ENCODE peak calls at places on chromosome 16, in ten cellular contexts. U is colonic mucosa, L is PC-9, Z is right atrium auricular region, B is neural progenitor cell, K is stomach, Q is cardiac muscle cell, M is thoracic aorta, G is WERI-Rb-1, O is astrocyte. H is an unnamed sample.

GRCh38 chr16:59201160-59201559 is 467.0 kb upstream of the GOT2 start:
- DNase-seq in U (no peak), M (no peak), O (no peak), B (no peak), G (no peak), L (no peak), K (no peak), Z (no peak), Q (no peak), H (no peak)

GRCh38 chr16:70751593-70751992 is 49.4 kb downstream of the VAC14 start:
- DNase-seq in Q (no peak), M (no peak), G (no peak), L (no peak), B (no peak), U (no peak), O (no peak), Z (no peak), K (peak), H (no peak)

GRCh38 chr16:23514381-23515152 is 4.3 kb upstream of the GGA2 start:
- DNase-seq in Q (no peak), B (no peak), K (no peak), O (no peak), L (no peak), G (no peak), Z (no peak), M (no peak), U (no peak), H (no peak)

GRCh38 chr16:79334127-79334526 is 266.4 kb downstream of the MAF start:
- DNase-seq in M (no peak), U (no peak), Z (no peak), Q (peak), B (peak), K (no peak), O (no peak), G (peak), L (no peak), H (no peak)

GRCh38 chr16:3023415-3023668 is 400 bp downstream of the HCFC1R1 start:
- DNase-seq in Q (no peak), Z (no peak), U (no peak), M (peak), B (no peak), L (peak), G (no peak), O (no peak), K (no peak), H (peak)

GRCh38 chr16:85612801-85613608 is at the start of gene GSE1:
- DNase-seq in K (peak), Q (peak), L (peak), U (peak), Z (peak), M (peak), B (peak), O (peak), G (peak), H (peak)

GRCh38 chr16:80570106-80570478 is 29.3 kb downstream of the DYNLRB2 start:
- DNase-seq in L (no peak), O (peak), M (no peak), B (no peak), K (no peak), G (no peak), Q (no peak), U (no peak), Z (no peak), H (no peak)

GRCh38 chr16:4239682-4240175 is 2.2 kb downstream of the SRL start:
- DNase-seq in Z (no peak), K (no peak), B (no peak), M (no peak), O (no peak), Q (no peak), L (no peak), U (no peak), G (no peak), H (no peak)

GRCh38 chr16:74035816-74036215 is 260.8 kb upstream of the PSMD7 start:
- DNase-seq in Z (no peak), L (no peak), B (peak), Q (peak), K (no peak), U (no peak), G (peak), O (no peak), M (no peak), H (no peak)

GRCh38 chr16:72927199-72928088 is 120.5 kb downstream of the ZFHX3 start:
- DNase-seq in O (peak), M (no peak), Z (no peak), L (peak), K (no peak), U (no peak), G (no peak), B (no peak), Q (no peak), H (no peak)

GRCh38 chr16:3963203-3963602 is 82.7 kb upstream of the CREBBP start:
- DNase-seq in O (no peak), L (no peak), U (no peak), Z (no peak), K (no peak), Q (no peak), M (no peak), B (no peak), G (no peak), H (no peak)

GRCh38 chr16:1918890-1919679 is 870 bp upstream of the HS3ST6 start:
- DNase-seq in G (no peak), Q (no peak), K (no peak), B (peak), L (no peak), Z (no peak), M (no peak), O (no peak), U (no peak), H (no peak)

GRCh38 chr16:78242231-78242630 is 142.8 kb downstream of the WWOX start:
- DNase-seq in O (no peak), M (no peak), B (no peak), G (no peak), L (no peak), Z (no peak), K (no peak), U (no peak), Q (no peak), H (no peak)

GRCh38 chr16:50298075-50298460 is 31.7 kb downstream of the ADCY7 start:
- DNase-seq in L (no peak), U (no peak), O (no peak), Q (no peak), K (no peak), M (no peak), B (no peak), Z (no peak), G (no peak), H (no peak)

GRCh38 chr16:951660-952301 is 19.0 kb downstream of the LMF1 start:
- DNase-seq in K (no peak), G (no peak), M (no peak), O (peak), B (no peak), Q (no peak), L (no peak), Z (no peak), U (no peak), H (no peak)

GRCh38 chr16:85781685-85782370 is 17.5 kb downstream of the EMC8 start:
- DNase-seq in B (no peak), Q (no peak), K (peak), Z (no peak), M (no peak), G (no peak), O (peak), L (no peak), U (peak), H (no peak)

GRCh38 chr16:4653981-4654380 is 29.4 kb downstream of the MGRN1 start:
- DNase-seq in L (no peak), B (no peak), K (peak), M (no peak), U (peak), O (no peak), G (no peak), Q (no peak), Z (no peak), H (no peak)

GRCh38 chr16:50088302-50088701 is 22.5 kb downstream of the HEATR3 start:
- DNase-seq in Q (no peak), K (no peak), B (no peak), Z (no peak), L (no peak), M (no peak), O (no peak), G (no peak), U (no peak), H (no peak)

GRCh38 chr16:85300451-85300968 is 188.2 kb upstream of the CIBAR2 start:
- DNase-seq in G (no peak), M (no peak), B (no peak), Q (no peak), Z (no peak), U (no peak), L (no peak), O (no peak), K (no peak), H (no peak)

GRCh38 chr16:56357291-56357764 is 68.0 kb downstream of the AMFR start:
- DNase-seq in K (peak), B (peak), Q (no peak), G (no peak), U (no peak), M (no peak), L (no peak), O (peak), Z (peak), H (peak)

GRCh38 chr16:81821422-81822128 is 42.5 kb downstream of the PLCG2 start:
- DNase-seq in G (no peak), U (no peak), K (no peak), M (no peak), B (peak), Q (no peak), O (peak), Z (no peak), L (no peak), H (no peak)

GRCh38 chr16:14309001-14309886 is 238.1 kb downstream of the MRTFB start:
- DNase-seq in G (no peak), K (peak), U (no peak), Q (no peak), O (no peak), Z (no peak), M (no peak), B (peak), L (peak), H (no peak)

GRCh38 chr16:14309906-14310305 is 238.8 kb downstream of the MRTFB start:
- DNase-seq in B (no peak), K (no peak), L (peak), M (no peak), G (no peak), O (peak), U (no peak), Q (no peak), Z (no peak), H (no peak)

GRCh38 chr16:14307623-14308356 is 236.7 kb downstream of the MRTFB start:
- DNase-seq in K (no peak), Z (no peak), G (no peak), O (no peak), L (peak), U (no peak), Q (no peak), M (no peak), B (no peak), H (no peak)

GRCh38 chr16:14308357-14308723 is 237.2 kb downstream of the MRTFB start:
- DNase-seq in Q (no peak), G (no peak), K (no peak), O (no peak), Z (no peak), M (no peak), L (no peak), B (no peak), U (no peak), H (no peak)

DNA sequence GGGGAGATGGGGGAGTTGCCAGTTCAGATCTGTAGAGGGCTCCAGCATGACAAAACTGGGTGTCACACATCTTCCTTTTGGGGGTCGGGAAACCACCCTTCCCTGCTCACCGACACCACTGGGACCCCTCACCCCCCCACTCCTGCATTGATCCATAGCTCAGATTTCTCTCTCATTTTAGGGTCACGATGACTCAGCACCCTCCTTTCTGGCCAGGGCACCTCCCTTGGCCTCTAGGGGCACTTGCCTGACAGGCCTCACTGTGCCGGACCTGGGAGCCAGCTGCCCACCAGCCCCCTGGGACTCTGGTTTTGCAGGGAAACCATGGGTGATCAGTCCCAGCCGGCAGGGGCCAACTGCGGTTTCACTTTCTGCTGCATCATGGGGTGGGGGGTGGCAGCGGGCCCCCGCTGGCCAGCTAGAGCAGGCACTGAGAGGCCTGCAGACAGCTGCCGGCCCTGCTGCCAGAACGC is 239.4 kb downstream of the MRTFB start:
- DNase-seq in G (no peak), K (no peak), O (no peak), L (peak), M (no peak), Z (no peak), B (peak), U (no peak), Q (no peak), H (no peak)
- TF ChIP-seq CTCF in G (no peak), K (no peak), O (no peak), L (peak), M (no peak), Z (no peak), B (peak), U (no peak), Q (no peak), H (no peak)

GRCh38 chr16:87054154-87054553 is 263.0 kb downstream of the C16orf95 start:
- DNase-seq in L (no peak), Q (no peak), B (no peak), G (no peak), Z (no peak), U (no peak), M (no peak), K (no peak), O (no peak), H (no peak)
- H3K27ac ChIP-seq in L (no peak), Q (no peak), B (no peak), G (no peak), Z (no peak), U (no peak), M (no peak), K (no peak), O (no peak), H (no peak)

DNA sequence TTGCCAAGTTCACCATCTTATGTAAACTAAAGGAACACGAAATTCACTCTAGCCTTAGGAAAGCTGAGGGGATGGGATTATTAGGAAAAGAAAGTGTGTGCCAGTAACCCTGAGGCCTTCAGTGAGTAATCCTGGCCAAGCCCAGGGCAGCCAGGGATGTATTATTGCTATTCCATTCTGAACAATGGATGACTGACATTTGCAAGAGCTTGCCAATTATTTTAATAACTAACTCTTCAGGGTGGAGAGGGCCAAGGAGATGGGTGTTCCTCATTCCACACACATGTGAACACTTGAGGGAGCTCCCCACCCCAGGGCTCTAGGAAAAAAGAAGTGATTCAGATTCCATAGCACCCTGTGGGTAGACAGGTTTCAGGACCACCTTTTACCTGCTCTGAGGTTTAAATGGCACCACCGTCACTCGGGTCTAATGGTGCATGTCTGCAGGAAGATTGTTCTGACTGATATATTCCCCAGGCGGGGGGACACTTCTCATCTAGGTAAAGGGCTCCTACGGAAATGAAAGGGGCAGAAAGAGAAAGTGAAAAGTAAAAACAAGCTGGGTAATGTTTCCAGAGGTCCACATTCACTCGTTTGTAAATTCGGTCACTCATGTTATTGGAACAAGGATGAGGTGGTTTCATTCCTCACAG is 41.5 kb downstream of the TK2 start:
- DNase-seq in M (no peak), B (no peak), Q (no peak), K (peak), O (peak), Z (no peak), L (peak), G (no peak), U (no peak), H (peak)
- TF ChIP-seq CTCF in M (no peak), B (no peak), Q (no peak), K (no peak), O (no peak), Z (no peak), L (no peak), G (no peak), U (no peak), H (no peak)

DNA sequence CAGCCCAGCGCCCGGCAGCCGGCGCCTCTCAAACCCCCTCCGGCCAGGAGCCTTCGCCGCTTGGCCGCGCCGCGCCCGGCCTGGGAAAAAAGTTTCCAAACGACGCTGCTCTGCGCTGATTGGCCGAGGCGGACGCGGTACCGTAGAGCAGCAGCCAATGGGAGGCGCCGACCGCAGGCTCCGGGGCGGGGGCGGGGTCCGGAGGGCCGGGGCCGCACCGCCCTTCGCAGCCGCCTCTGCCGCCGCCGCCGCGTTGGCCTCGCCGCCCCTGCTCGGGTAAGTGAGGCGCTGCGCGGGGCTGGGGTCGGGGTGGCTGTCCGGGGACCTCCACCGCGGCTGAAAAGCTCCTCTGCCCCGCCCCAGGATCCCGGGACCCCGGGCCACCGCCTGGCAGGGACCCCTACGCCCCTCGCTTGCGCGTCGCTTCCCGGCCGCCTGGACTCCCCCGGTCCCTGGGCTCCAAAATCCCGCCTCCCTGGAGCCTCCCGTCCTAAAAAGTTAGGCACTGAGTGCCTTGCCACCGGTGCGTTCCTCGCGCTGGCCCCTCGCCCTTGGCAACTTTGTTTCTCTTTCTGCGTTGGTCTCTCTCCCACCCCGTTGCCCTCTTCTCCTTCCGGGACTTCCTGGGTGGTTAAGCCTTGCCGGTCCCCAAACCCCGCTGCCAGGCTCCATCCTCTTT is at the start of gene NDE1:
- DNase-seq in U (peak), G (peak), B (peak), M (peak), Q (peak), Z (peak), L (peak), K (peak), O (peak), H (peak)
- H3K27ac ChIP-seq in U (peak), G (peak), B (no peak), M (peak), Q (peak), Z (peak), L (no peak), K (peak), O (peak), H (peak)

DNA sequence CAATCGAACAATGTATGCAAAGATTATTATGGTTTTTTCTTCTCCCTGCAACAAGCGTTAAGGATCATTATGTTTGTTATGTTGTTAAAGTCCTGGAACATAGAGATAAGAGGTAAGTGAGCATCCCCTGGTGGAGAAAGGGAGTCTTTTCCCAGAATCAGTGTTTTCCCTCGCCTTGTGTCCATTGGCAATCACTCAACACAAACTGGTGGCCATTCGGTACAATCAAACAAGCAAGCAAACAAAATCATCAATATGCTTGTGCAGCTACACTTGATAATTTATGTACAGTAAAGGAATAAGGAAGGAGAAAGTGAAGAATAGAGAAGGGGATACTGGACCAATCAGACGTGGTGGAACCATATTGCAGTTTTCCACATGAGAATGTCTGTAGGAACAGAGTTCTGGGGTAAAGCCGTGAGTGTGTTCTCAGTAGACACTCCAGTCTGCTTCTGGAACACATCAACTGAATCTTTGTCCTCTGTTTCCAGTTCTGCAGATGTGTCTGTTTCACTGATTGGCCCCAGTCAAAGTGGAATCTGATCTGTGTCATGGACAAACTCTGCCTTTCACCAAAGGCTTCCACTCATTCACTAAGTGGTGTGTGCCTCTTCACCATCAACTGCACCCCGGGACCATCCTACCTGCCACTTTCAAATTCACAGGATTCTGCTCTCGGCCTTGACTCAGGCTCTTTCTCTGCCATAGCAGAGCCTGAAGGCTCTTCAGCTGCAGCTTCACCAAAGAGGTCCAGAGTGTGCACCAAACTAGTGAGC is 169.5 kb downstream of the AHSP start:
- DNase-seq in O (peak), L (no peak), K (no peak), Q (peak), Z (no peak), B (peak), M (no peak), G (no peak), U (no peak), H (no peak)
- TF ChIP-seq CTCF in O (peak), L (peak), K (no peak), Q (peak), Z (peak), B (peak), M (no peak), G (peak), U (no peak), H (no peak)

DNA sequence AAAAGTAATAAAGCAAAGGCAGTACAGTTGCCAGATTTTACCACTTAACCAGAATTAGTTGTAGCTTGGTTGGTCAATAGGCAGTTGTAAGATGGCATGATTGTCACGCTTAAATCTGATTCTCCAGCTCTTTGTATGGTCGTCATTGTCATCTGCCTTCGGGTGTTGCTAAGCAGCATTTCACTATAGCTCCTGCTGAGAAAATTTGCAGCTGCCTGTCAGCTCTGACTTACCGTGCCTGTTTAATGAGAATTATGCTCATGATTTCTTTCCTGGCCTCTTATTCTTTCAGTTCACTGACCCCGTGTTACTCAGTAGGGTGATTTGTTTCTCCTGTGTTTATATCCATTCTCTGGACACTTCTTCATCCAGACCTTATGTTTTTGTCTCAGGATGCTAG is 66.7 kb downstream of the TANGO6 start:
- DNase-seq in B (peak), G (no peak), K (no peak), U (no peak), Q (no peak), L (no peak), M (no peak), Z (no peak), O (no peak), H (no peak)
- H3K27ac ChIP-seq in B (no peak), G (no peak), K (no peak), U (no peak), Q (no peak), L (no peak), M (no peak), Z (no peak), O (no peak), H (no peak)

GRCh38 chr16:83418565-83418964 is 389.2 kb upstream of the HSBP1 start:
- DNase-seq in M (no peak), K (no peak), Z (no peak), B (no peak), G (no peak), O (no peak), L (no peak), U (no peak), Q (no peak), H (no peak)
- TF ChIP-seq CTCF in M (no peak), K (no peak), Z (no peak), B (peak), G (peak), O (no peak), L (no peak), U (no peak), Q (no peak), H (no peak)

GRCh38 chr16:11550651-11551498 is 35.8 kb downstream of the LITAF start:
- DNase-seq in G (no peak), B (no peak), L (no peak), Q (no peak), Z (no peak), K (no peak), M (no peak), U (no peak), O (no peak), H (no peak)
- H3K27ac ChIP-seq in G (no peak), B (no peak), L (peak), Q (no peak), Z (no peak), K (peak), M (no peak), U (no peak), O (no peak), H (no peak)